ENCODE peak calls at places on chromosomes 11 and 22, in five cellular contexts. R is left ventricle myocardium superior, S is AG08395, F is globus pallidus, K is thoracic aorta. C is an unnamed sample.

GRCh38 chr11:116202922-116203321 is 569.9 kb downstream of the BUD13 start:
- DNase-seq in S (no peak), R (no peak), K (no peak), F (no peak), C (no peak)

GRCh38 chr11:2207212-2207611 is 35.6 kb upstream of the TH start:
- DNase-seq in K (no peak), S (no peak), R (no peak), F (no peak), C (no peak)

GRCh38 chr22:44438481-44439131 is 59.4 kb downstream of the RTL6 start:
- DNase-seq in S (no peak), R (no peak), K (no peak), F (no peak), C (no peak)

GRCh38 chr11:110818032-110818687 is 105.9 kb upstream of the ARHGAP20 start:
- DNase-seq in F (no peak), K (no peak), R (no peak), S (no peak), C (no peak)

GRCh38 chr11:132638421-132638820 is 893.9 kb downstream of the OPCML start:
- DNase-seq in K (no peak), F (no peak), R (no peak), S (no peak), C (no peak)

GRCh38 chr11:3832816-3833215 is 7.9 kb downstream of the RHOG start:
- DNase-seq in R (no peak), S (no peak), F (no peak), K (no peak), C (no peak)

GRCh38 chr11:36253238-36253637 is 36.0 kb downstream of the COMMD9 start:
- DNase-seq in F (peak; percentile 60), S (no peak), K (no peak), R (no peak), C (no peak)

GRCh38 chr22:36536717-36537116 is 7.8 kb upstream of the EIF3D start:
- DNase-seq in S (no peak), R (no peak), F (no peak), K (no peak), C (peak; percentile 64)

GRCh38 chr11:71115770-71116434 is 136.5 kb downstream of the SHANK2 start:
- DNase-seq in R (no peak), K (no peak), F (no peak), S (no peak), C (no peak)

GRCh38 chr11:77156396-77157195 is 28.6 kb downstream of the MYO7A start:
- DNase-seq in R (peak; percentile 19), F (no peak), S (no peak), K (no peak), C (no peak)

GRCh38 chr11:133808393-133809140 is 36.7 kb downstream of the SPATA19 start:
- DNase-seq in R (no peak), F (no peak), K (no peak), S (no peak), C (no peak)

GRCh38 chr11:61756452-61757212 is 4.2 kb downstream of the MYRF start:
- DNase-seq in R (no peak), S (no peak), F (no peak), K (no peak), C (no peak)

GRCh38 chr11:120034881-120035620 is 102.9 kb downstream of the TRIM29 start:
- DNase-seq in S (no peak), F (no peak), K (no peak), R (no peak), C (peak; percentile 52)

GRCh38 chr22:44595841-44596341 is 97.9 kb upstream of the RTL6 start:
- DNase-seq in R (no peak), S (no peak), F (no peak), K (no peak), C (peak; percentile 59)

GRCh38 chr22:31828739-31829138 is 74.9 kb downstream of the DEPDC5 start:
- DNase-seq in F (no peak), S (no peak), K (no peak), R (no peak), C (no peak)

GRCh38 chr11:16217631-16218030 is 138.7 kb downstream of the SOX6 start:
- DNase-seq in R (no peak), K (no peak), F (no peak), S (no peak), C (no peak)

GRCh38 chr11:765025-765801 is 12.1 kb downstream of the GATD1 start:
- DNase-seq in K (no peak), F (peak; percentile 63), S (peak; percentile 67), R (peak; percentile 60), C (no peak)

GRCh38 chr11:75453916-75454655 is 21.1 kb upstream of the KLHL35 start:
- DNase-seq in K (no peak), R (no peak), S (peak; percentile 80), F (no peak), C (no peak)

GRCh38 chr11:95108671-95109551 is 19.3 kb downstream of the ENDOD1 start:
- DNase-seq in R (no peak), F (no peak), K (no peak), S (no peak), C (no peak)

GRCh38 chr11:82763167-82763566 is 29.5 kb upstream of the FAM181B start:
- DNase-seq in K (no peak), R (no peak), S (no peak), F (no peak), C (no peak)

GRCh38 chr11:131744847-131745246 is 374.4 kb downstream of the NTM start:
- DNase-seq in F (no peak), S (no peak), R (no peak), K (no peak), C (no peak)

GRCh38 chr22:36493690-36494110 is 12.3 kb upstream of the TXN2 start:
- DNase-seq in R (peak; percentile 54), F (peak; percentile 59), S (no peak), K (no peak), C (no peak)

GRCh38 chr11:1009371-1009770 is 27.1 kb downstream of the MUC6 start:
- DNase-seq in R (no peak), S (no peak), F (no peak), K (no peak), C (no peak)

GRCh38 chr11:72767203-72768062 is 15.2 kb upstream of the ARAP1 start:
- DNase-seq in S (no peak), F (no peak), K (no peak), R (no peak), C (no peak)

GRCh38 chr11:35242843-35243242 is 103.9 kb downstream of the CD44 start:
- DNase-seq in S (no peak), R (no peak), K (no peak), F (no peak), C (no peak)

GRCh38 chr11:45154276-45154675 is 7.8 kb downstream of the PRDM11 start:
- DNase-seq in S (no peak), R (no peak), F (no peak), K (no peak), C (no peak)

GRCh38 chr11:2219318-2220017 is 47.9 kb upstream of the TH start:
- DNase-seq in S (no peak), F (no peak), K (no peak), R (no peak), C (no peak)

GRCh38 chr11:87173185-87174039 is 135.7 kb downstream of the TMEM135 start:
- DNase-seq in S (peak; percentile 65), K (no peak), R (no peak), F (no peak), C (no peak)

GRCh38 chr11:125517116-125517804 is 21.2 kb upstream of the FEZ1 start:
- DNase-seq in F (peak; percentile 50), K (no peak), R (no peak), S (peak; percentile 66), C (no peak)

GRCh38 chr11:123430736-123431356 is 777 bp downstream of the GRAMD1B start:
- DNase-seq in S (peak; percentile 51), K (no peak), F (no peak), R (peak; percentile 78), C (no peak)

GRCh38 chr22:50058338-50059184 is 463 bp upstream of the TTLL8 start:
- DNase-seq in K (no peak), F (no peak), R (no peak), S (no peak), C (no peak)

GRCh38 chr11:45158210-45158644 is 11.8 kb downstream of the PRDM11 start:
- DNase-seq in K (no peak), R (peak; percentile 72), F (no peak), S (no peak), C (no peak)

GRCh38 chr11:126129681-126130671 is 67.3 kb upstream of the CDON start:
- DNase-seq in R (no peak), F (no peak), S (no peak), K (no peak), C (no peak)

GRCh38 chr11:94305146-94305545 is 766 bp downstream of the IZUMO1R start:
- DNase-seq in K (no peak), S (peak; percentile 65), F (no peak), R (no peak), C (no peak)

GRCh38 chr22:40367342-40367741 is 3.1 kb upstream of the SGSM3 start:
- DNase-seq in S (no peak), K (no peak), F (no peak), R (no peak), C (no peak)